ENCODE peak calls at places on chromosomes 1 and 21, in ten cellular contexts. One of them, this sample, is unnamed.

GRCh38 chr1:19033926-19034680 is 77.6 kb upstream of the IFFO2 start:
- DNase-seq in AG04449: no peak
- DNase-seq in choroid plexus epithelial cell: no peak
- DNase-seq in stomach: no peak
- DNase-seq in psoas muscle: no peak
- DNase-seq in IMR-90: peak
- DNase-seq in neural progenitor cell: no peak
- DNase-seq in HFFc6: peak
- DNase-seq in WTC11: peak
- DNase-seq in H1: no peak
- DNase-seq in this sample: no peak

GRCh38 chr21:45475797-45476570 is 66.3 kb downstream of the SLC19A1 start:
- DNase-seq in AG04449: no peak
- DNase-seq in choroid plexus epithelial cell: no peak
- DNase-seq in stomach: no peak
- DNase-seq in psoas muscle: peak
- DNase-seq in IMR-90: no peak
- DNase-seq in neural progenitor cell: no peak
- DNase-seq in HFFc6: no peak
- DNase-seq in WTC11: no peak
- DNase-seq in H1: no peak
- DNase-seq in this sample: no peak

GRCh38 chr1:59404725-59405124 is 107.8 kb downstream of the FGGY start:
- DNase-seq in AG04449: no peak
- DNase-seq in choroid plexus epithelial cell: no peak
- DNase-seq in stomach: no peak
- DNase-seq in psoas muscle: no peak
- DNase-seq in IMR-90: no peak
- DNase-seq in neural progenitor cell: no peak
- DNase-seq in HFFc6: no peak
- DNase-seq in WTC11: no peak
- DNase-seq in H1: no peak
- DNase-seq in this sample: no peak

GRCh38 chr1:168099314-168099920 is 37.3 kb downstream of the GPR161 start:
- DNase-seq in AG04449: no peak
- DNase-seq in choroid plexus epithelial cell: no peak
- DNase-seq in stomach: no peak
- DNase-seq in psoas muscle: no peak
- DNase-seq in IMR-90: no peak
- DNase-seq in neural progenitor cell: no peak
- DNase-seq in HFFc6: no peak
- DNase-seq in WTC11: no peak
- DNase-seq in H1: no peak
- DNase-seq in this sample: no peak

GRCh38 chr1:109762821-109763645 is 690 bp downstream of the EPS8L3 start:
- DNase-seq in AG04449: no peak
- DNase-seq in choroid plexus epithelial cell: peak
- DNase-seq in stomach: peak
- DNase-seq in psoas muscle: peak
- DNase-seq in IMR-90: peak
- DNase-seq in neural progenitor cell: no peak
- DNase-seq in HFFc6: peak
- DNase-seq in WTC11: no peak
- DNase-seq in H1: no peak
- DNase-seq in this sample: no peak

GRCh38 chr1:9388628-9389184 is 96.0 kb downstream of the SPSB1 start:
- DNase-seq in AG04449: no peak
- DNase-seq in choroid plexus epithelial cell: peak
- DNase-seq in stomach: no peak
- DNase-seq in psoas muscle: peak
- DNase-seq in IMR-90: no peak
- DNase-seq in neural progenitor cell: no peak
- DNase-seq in HFFc6: no peak
- DNase-seq in WTC11: no peak
- DNase-seq in H1: no peak
- DNase-seq in this sample: no peak

GRCh38 chr1:156096640-156097391 is 14.6 kb upstream of the MEX3A start:
- DNase-seq in AG04449: no peak
- DNase-seq in choroid plexus epithelial cell: peak
- DNase-seq in stomach: peak
- DNase-seq in psoas muscle: peak
- DNase-seq in IMR-90: peak
- DNase-seq in neural progenitor cell: peak
- DNase-seq in HFFc6: peak
- DNase-seq in WTC11: peak
- DNase-seq in H1: no peak
- DNase-seq in this sample: no peak

GRCh38 chr1:25888426-25888987 is 13.0 kb upstream of the PAQR7 start:
- DNase-seq in AG04449: no peak
- DNase-seq in choroid plexus epithelial cell: no peak
- DNase-seq in stomach: no peak
- DNase-seq in psoas muscle: peak
- DNase-seq in IMR-90: no peak
- DNase-seq in neural progenitor cell: no peak
- DNase-seq in HFFc6: no peak
- DNase-seq in WTC11: no peak
- DNase-seq in H1: no peak
- DNase-seq in this sample: no peak

DNA sequence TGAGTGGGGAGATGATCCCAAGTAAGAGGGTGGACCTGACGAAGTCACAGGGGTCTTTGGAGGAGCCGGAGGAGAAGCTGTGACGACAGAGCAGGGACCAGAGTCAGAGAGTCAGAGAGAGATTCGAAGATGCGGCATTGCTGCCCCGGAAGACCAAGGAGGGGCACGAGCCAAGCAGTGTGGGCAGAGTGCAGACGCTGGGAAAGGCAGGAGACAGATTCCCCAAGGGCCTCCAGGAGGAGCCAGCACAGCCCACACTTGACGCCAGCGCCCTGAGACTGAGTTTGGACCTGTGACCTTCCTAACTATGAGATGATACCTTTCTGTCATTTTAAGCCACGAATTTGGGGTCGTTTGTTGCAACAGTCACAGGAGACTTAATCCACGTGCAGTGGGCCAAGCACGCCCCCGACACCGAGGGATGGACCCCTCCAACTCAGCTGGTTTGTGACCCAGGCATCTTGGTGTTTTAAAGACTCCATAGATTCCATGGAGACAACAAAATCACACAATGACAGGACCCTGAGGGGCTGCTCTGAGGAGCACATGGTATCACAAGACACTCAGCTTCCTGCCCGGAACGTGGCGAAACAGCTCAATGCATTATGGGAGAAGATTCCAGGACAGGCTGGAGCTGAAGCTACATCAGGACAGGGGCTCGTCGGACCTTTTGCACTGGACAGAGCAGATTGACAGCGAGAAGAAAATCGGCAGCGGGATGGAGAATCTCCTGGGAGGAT is 11.0 kb upstream of the TFF1 start:
- DNase-seq in AG04449: no peak
- DNase-seq in choroid plexus epithelial cell: no peak
- DNase-seq in stomach: no peak
- DNase-seq in psoas muscle: no peak
- DNase-seq in IMR-90: no peak
- DNase-seq in neural progenitor cell: no peak
- DNase-seq in HFFc6: no peak
- DNase-seq in WTC11: no peak
- DNase-seq in H1: no peak
- DNase-seq in this sample: no peak
- TF ChIP-seq CTCF in AG04449: no peak
- TF ChIP-seq CTCF in choroid plexus epithelial cell: no peak
- TF ChIP-seq CTCF in stomach: no peak
- TF ChIP-seq CTCF in psoas muscle: no peak
- TF ChIP-seq CTCF in IMR-90: no peak
- TF ChIP-seq CTCF in neural progenitor cell: no peak
- TF ChIP-seq CTCF in HFFc6: no peak
- TF ChIP-seq CTCF in WTC11: no peak
- TF ChIP-seq CTCF in H1: no peak
- TF ChIP-seq CTCF in this sample: no peak

GRCh38 chr1:246117066-246117791 is 389.9 kb downstream of the SMYD3 start:
- DNase-seq in AG04449: peak
- DNase-seq in choroid plexus epithelial cell: peak
- DNase-seq in stomach: peak
- DNase-seq in psoas muscle: no peak
- DNase-seq in IMR-90: peak
- DNase-seq in neural progenitor cell: peak
- DNase-seq in HFFc6: peak
- DNase-seq in WTC11: peak
- DNase-seq in H1: no peak
- DNase-seq in this sample: peak
- TF ChIP-seq CTCF in AG04449: peak
- TF ChIP-seq CTCF in choroid plexus epithelial cell: peak
- TF ChIP-seq CTCF in stomach: peak
- TF ChIP-seq CTCF in psoas muscle: peak
- TF ChIP-seq CTCF in IMR-90: peak
- TF ChIP-seq CTCF in neural progenitor cell: peak
- TF ChIP-seq CTCF in HFFc6: peak
- TF ChIP-seq CTCF in WTC11: peak
- TF ChIP-seq CTCF in H1: peak
- TF ChIP-seq CTCF in this sample: peak

DNA sequence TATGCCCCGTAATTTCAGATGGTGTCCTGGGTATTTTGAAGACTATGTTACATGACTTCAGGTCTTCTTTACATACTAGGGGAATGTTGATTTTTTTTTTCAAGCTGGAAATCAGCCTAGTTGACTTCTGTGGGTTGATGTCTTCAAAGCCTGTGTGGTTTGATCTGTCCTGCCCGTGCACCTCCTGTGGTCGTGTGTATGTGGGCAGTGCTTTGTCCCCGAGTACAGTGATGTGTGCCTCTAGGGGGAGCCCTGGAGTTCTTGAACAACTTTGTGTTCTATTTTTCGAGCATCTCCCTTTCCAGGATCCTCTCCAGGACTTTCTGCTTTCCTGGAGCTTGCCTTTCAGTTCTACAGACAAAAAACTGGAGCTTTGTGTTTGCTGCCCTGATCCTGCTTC is 28.9 kb downstream of the OBSCN start:
- DNase-seq in AG04449: no peak
- DNase-seq in choroid plexus epithelial cell: peak
- DNase-seq in stomach: peak
- DNase-seq in psoas muscle: peak
- DNase-seq in IMR-90: peak
- DNase-seq in neural progenitor cell: peak
- DNase-seq in HFFc6: peak
- DNase-seq in WTC11: peak
- DNase-seq in H1: no peak
- DNase-seq in this sample: no peak
- TF ChIP-seq CTCF in AG04449: peak
- TF ChIP-seq CTCF in choroid plexus epithelial cell: peak
- TF ChIP-seq CTCF in stomach: peak
- TF ChIP-seq CTCF in psoas muscle: peak
- TF ChIP-seq CTCF in IMR-90: peak
- TF ChIP-seq CTCF in neural progenitor cell: peak
- TF ChIP-seq CTCF in HFFc6: peak
- TF ChIP-seq CTCF in WTC11: peak
- TF ChIP-seq CTCF in H1: peak
- TF ChIP-seq CTCF in this sample: peak

GRCh38 chr1:215819114-215819513 is 252.0 kb downstream of the KCTD3 start:
- DNase-seq in AG04449: no peak
- DNase-seq in choroid plexus epithelial cell: peak
- DNase-seq in stomach: no peak
- DNase-seq in psoas muscle: no peak
- DNase-seq in IMR-90: peak
- DNase-seq in neural progenitor cell: no peak
- DNase-seq in HFFc6: no peak
- DNase-seq in WTC11: no peak
- DNase-seq in H1: no peak
- DNase-seq in this sample: no peak

GRCh38 chr1:215830221-215830620 is 263.1 kb downstream of the KCTD3 start:
- DNase-seq in AG04449: no peak
- DNase-seq in choroid plexus epithelial cell: no peak
- DNase-seq in stomach: no peak
- DNase-seq in psoas muscle: no peak
- DNase-seq in IMR-90: no peak
- DNase-seq in neural progenitor cell: no peak
- DNase-seq in HFFc6: no peak
- DNase-seq in WTC11: no peak
- DNase-seq in H1: no peak
- DNase-seq in this sample: no peak

DNA sequence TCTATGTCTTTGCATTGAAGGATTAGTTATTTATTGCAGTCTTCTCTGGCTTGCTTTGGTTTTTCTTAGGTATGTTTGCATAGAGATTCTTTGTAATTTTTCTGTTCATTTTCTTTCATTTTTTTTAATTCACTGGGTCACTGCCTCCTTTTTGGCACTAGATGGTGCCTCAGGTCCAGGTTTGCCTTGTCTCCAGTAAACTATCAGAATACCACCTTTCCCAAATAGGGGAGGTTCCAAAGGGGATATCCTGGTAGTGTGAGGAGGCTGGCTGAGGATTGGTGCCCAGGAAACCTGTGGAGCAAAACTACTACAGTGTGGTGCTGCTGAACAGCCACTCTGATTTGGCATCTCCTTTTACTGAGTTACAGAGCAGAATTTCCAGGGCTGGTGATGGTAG is 257.1 kb downstream of the KCTD3 start:
- DNase-seq in AG04449: no peak
- DNase-seq in choroid plexus epithelial cell: peak
- DNase-seq in stomach: no peak
- DNase-seq in psoas muscle: no peak
- DNase-seq in IMR-90: peak
- DNase-seq in neural progenitor cell: peak
- DNase-seq in HFFc6: no peak
- DNase-seq in WTC11: peak
- DNase-seq in H1: peak
- DNase-seq in this sample: no peak
- TF ChIP-seq CTCF in AG04449: peak
- TF ChIP-seq CTCF in choroid plexus epithelial cell: peak
- TF ChIP-seq CTCF in stomach: no peak
- TF ChIP-seq CTCF in psoas muscle: no peak
- TF ChIP-seq CTCF in IMR-90: peak
- TF ChIP-seq CTCF in neural progenitor cell: peak
- TF ChIP-seq CTCF in HFFc6: peak
- TF ChIP-seq CTCF in WTC11: peak
- TF ChIP-seq CTCF in H1: no peak
- TF ChIP-seq CTCF in this sample: peak

GRCh38 chr1:242132446-242132845 is 133.5 kb upstream of the MAP1LC3C start:
- DNase-seq in AG04449: no peak
- DNase-seq in choroid plexus epithelial cell: no peak
- DNase-seq in stomach: no peak
- DNase-seq in psoas muscle: no peak
- DNase-seq in IMR-90: no peak
- DNase-seq in neural progenitor cell: no peak
- DNase-seq in HFFc6: no peak
- DNase-seq in WTC11: no peak
- DNase-seq in H1: no peak
- DNase-seq in this sample: no peak

GRCh38 chr1:242133351-242133750 is 134.5 kb upstream of the MAP1LC3C start:
- DNase-seq in AG04449: no peak
- DNase-seq in choroid plexus epithelial cell: no peak
- DNase-seq in stomach: no peak
- DNase-seq in psoas muscle: no peak
- DNase-seq in IMR-90: no peak
- DNase-seq in neural progenitor cell: no peak
- DNase-seq in HFFc6: no peak
- DNase-seq in WTC11: no peak
- DNase-seq in H1: no peak
- DNase-seq in this sample: no peak

DNA sequence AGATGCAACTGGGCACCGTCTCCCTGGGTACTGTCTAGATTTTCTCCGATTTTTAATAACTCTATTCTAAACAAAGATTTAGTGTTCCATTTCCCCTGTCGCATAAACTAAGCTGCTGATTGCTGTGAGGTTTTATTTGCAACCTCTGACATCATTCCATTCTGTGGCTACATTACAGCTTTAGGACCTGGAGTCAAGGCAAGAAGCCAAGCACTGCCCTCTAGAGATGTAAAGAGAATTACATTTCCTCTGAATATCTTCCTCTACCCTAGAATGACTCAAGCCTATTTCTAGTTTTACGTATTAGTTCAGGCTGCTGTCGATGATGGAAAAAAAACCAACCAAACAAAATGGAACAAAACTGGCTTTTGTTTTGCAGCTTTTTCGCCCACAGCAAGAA is 130.2 kb upstream of the MAP1LC3C start:
- DNase-seq in AG04449: no peak
- DNase-seq in choroid plexus epithelial cell: no peak
- DNase-seq in stomach: no peak
- DNase-seq in psoas muscle: no peak
- DNase-seq in IMR-90: no peak
- DNase-seq in neural progenitor cell: peak
- DNase-seq in HFFc6: no peak
- DNase-seq in WTC11: no peak
- DNase-seq in H1: no peak
- DNase-seq in this sample: no peak
- TF ChIP-seq CTCF in AG04449: no peak
- TF ChIP-seq CTCF in choroid plexus epithelial cell: no peak
- TF ChIP-seq CTCF in stomach: no peak
- TF ChIP-seq CTCF in psoas muscle: no peak
- TF ChIP-seq CTCF in IMR-90: no peak
- TF ChIP-seq CTCF in neural progenitor cell: peak
- TF ChIP-seq CTCF in HFFc6: no peak
- TF ChIP-seq CTCF in WTC11: no peak
- TF ChIP-seq CTCF in H1: no peak
- TF ChIP-seq CTCF in this sample: no peak

This sample was measured in AG09319.